ENCODE peak calls at places on chromosomes 7 and 10, in six cellular contexts. C is mucosa of descending colon, A is thoracic aorta, D is cardiac fibroblast, Y is stomach, X is HL-60. L is an unnamed sample.

GRCh38 chr7:20063645-20064044 is 153.5 kb downstream of the MACC1 start:
- DNase-seq in X (no peak), A (no peak), C (no peak), Y (no peak), D (no peak), L (no peak)

GRCh38 chr7:151157645-151158329 is 9.7 kb downstream of the GBX1 start:
- DNase-seq in Y (no peak), A (no peak), D (no peak), C (no peak), X (no peak), L (no peak)

GRCh38 chr10:86483664-86484063 is 37.9 kb downstream of the WAPL start:
- DNase-seq in Y (no peak), A (no peak), C (no peak), X (no peak), D (no peak), L (no peak)

GRCh38 chr7:148110097-148110868 is 480.3 kb upstream of the C7orf33 start:
- DNase-seq in X (no peak), A (no peak), C (no peak), Y (peak; percentile 35), D (peak; percentile 1), L (no peak)

GRCh38 chr10:69629897-69630650 is at the start of gene FAM241B:
- DNase-seq in C (peak; percentile 85), D (peak; percentile 20), X (no peak), A (no peak), Y (peak; percentile 80), L (no peak)

GRCh38 chr7:108313086-108313485 is 143.2 kb downstream of the NRCAM start:
- DNase-seq in Y (no peak), X (no peak), C (no peak), A (no peak), D (no peak), L (no peak)

GRCh38 chr7:77450054-77450453 is 33.9 kb upstream of the GSAP start:
- DNase-seq in C (no peak), X (no peak), Y (no peak), A (no peak), D (no peak), L (no peak)

GRCh38 chr7:40922316-40922670 is 780.6 kb downstream of the INHBA start:
- DNase-seq in C (no peak), X (no peak), A (no peak), Y (no peak), D (peak; percentile 31), L (no peak)

GRCh38 chr10:4653160-4653559 is 172.8 kb upstream of the AKR1E2 start:
- DNase-seq in A (no peak), Y (no peak), C (no peak), X (no peak), D (no peak), L (no peak)

GRCh38 chr10:129581836-129582235 is 114.8 kb downstream of the MGMT start:
- DNase-seq in C (no peak), D (no peak), X (no peak), Y (no peak), A (no peak), L (no peak)

GRCh38 chr10:93566435-93567276 is at the start of gene FFAR4:
- DNase-seq in C (peak; percentile 81), X (peak; percentile 80), A (no peak), Y (peak; percentile 50), D (peak; percentile 3), L (no peak)

GRCh38 chr10:102460836-102461186 is 9.5 kb upstream of the C10orf95 start:
- DNase-seq in Y (no peak), X (no peak), C (no peak), D (no peak), A (no peak), L (no peak)

GRCh38 chr7:128882134-128882533 is 19.5 kb downstream of the ATP6V1F start:
- DNase-seq in C (peak; percentile 15), D (no peak), X (no peak), Y (no peak), A (no peak), L (no peak)

GRCh38 chr10:79608505-79609375 is 2.0 kb upstream of the SFTPA1 start:
- DNase-seq in Y (no peak), C (no peak), A (no peak), D (peak; percentile 24), X (peak; percentile 43), L (no peak)

GRCh38 chr10:132065491-132066105 is at the start of gene JAKMIP3:
- DNase-seq in A (no peak), C (no peak), Y (peak; percentile 35), X (no peak), D (peak; percentile 90), L (no peak)

GRCh38 chr7:112421666-112422486 is 28.4 kb upstream of the IFRD1 start:
- DNase-seq in Y (no peak), X (peak; percentile 86), A (no peak), C (no peak), D (peak; percentile 43), L (no peak)

GRCh38 chr10:112842832-112843360 is 107.2 kb upstream of the TCF7L2 start:
- DNase-seq in A (no peak), C (no peak), D (peak; percentile 25), Y (no peak), X (no peak), L (no peak)

GRCh38 chr7:131605280-131605878 is 49.0 kb upstream of the PODXL start:
- DNase-seq in D (peak; percentile 18), X (no peak), Y (no peak), A (no peak), C (no peak), L (no peak)

GRCh38 chr7:15326044-15326644 is 235.7 kb downstream of the AGMO start:
- DNase-seq in D (peak; percentile 54), Y (no peak), A (no peak), C (no peak), X (no peak), L (no peak)

GRCh38 chr10:69358148-69358795 is 58.4 kb downstream of the TACR2 start:
- DNase-seq in A (no peak), D (no peak), C (no peak), X (no peak), Y (no peak), L (no peak)

GRCh38 chr7:28181921-28182517 is 1.4 kb upstream of the JAZF1 start:
- DNase-seq in Y (no peak), X (no peak), D (no peak), A (no peak), C (no peak), L (no peak)

GRCh38 chr10:61822781-61823230 is 78.7 kb upstream of the ARID5B start:
- DNase-seq in C (no peak), X (no peak), D (no peak), Y (no peak), A (no peak), L (no peak)

GRCh38 chr7:18520450-18521235 is 25.1 kb downstream of the HDAC9 start:
- DNase-seq in X (no peak), Y (no peak), D (peak; percentile 48), C (no peak), A (no peak), L (no peak)

DNA sequence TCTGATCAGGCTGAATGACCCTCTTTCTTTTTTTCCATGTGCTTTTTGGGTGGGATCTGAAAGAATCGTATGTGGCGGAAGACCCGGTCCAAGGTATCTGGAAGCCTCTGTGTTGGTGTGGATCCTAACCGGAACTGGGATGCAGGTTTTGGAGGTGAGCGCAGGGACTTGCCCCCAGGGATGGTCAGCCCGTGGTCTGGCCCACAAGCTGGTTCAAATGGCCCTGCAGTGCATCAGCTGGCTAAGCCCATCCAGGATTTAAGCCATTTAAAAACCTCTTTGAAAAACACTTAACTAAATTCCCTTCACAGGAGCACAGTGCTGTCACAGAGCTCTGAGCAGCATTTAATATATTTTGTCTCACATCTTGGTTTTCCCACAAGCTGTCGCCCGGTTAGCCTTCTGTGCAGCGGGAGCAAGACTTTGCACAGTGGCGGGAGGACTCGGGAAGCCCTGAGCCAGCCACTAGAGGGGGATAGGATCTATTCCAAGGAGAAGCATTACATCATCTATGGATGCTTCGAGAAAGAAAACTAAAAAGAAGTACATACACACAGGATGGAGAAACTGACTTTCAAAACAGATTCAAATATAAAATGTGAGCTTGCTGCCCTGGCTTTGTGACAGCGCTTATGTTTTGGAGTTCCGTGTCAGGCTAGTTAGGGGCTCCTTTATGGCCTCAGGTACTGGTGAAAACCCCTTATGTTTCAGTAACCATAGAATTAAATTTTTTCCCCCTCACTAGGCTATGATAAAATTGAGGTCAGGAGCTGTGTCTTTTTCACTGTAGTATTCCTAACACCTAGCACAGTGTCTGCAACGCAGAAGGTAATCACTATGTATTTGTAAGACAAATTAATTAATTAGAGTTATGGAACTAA is 11.3 kb downstream of the CPA2 start:
- DNase-seq in X (no peak), C (no peak), A (no peak), D (peak; percentile 85), Y (peak; percentile 49), L (no peak)
- TF ChIP-seq CTCF in X (no peak), C (peak; percentile 19), A (peak; percentile 65), D (peak; percentile 69), Y (peak; percentile 50), L (no peak)

DNA sequence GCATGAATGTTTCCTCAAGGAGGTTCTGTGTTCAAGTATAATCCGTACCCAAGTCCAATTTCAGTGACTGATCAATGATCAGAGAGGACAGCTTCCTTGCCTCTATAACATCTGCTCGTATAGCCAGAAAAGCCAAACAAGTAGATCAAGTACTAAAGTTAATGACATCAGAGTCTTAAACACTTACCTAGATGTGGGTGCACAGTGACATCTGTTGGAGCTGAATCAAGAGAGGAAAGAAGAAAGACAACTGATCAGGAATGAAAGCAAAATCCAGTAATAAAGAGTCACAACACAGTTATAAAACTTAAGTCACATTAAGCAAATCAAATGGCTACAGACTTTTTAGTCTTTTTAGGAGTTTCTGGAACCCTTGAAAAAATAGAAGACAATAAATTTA is 236.5 kb downstream of the RELN start:
- DNase-seq in D (no peak), C (no peak), X (no peak), Y (no peak), A (no peak), L (no peak)
- TF ChIP-seq CTCF in D (peak; percentile 7), C (no peak), X (no peak), Y (no peak), A (no peak), L (no peak)

DNA sequence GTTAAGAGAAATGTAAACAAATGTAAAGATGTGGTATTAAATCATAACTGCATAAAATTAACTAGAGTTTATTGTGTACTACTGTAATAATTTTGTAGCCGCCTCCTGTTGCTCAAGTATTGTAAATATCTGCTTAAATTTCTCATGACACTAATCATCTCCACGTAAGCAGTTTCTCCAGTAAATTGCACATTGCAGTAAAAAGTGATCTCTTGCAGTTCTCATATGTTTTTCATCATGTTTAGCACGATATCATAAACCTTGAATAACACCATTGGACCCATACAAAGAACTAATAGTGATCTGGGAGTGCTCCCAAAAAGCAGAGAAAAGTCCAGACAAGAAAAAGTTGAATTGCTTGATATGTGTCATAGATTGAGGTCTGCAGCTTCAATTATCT is 15.4 kb downstream of the LIPA start:
- DNase-seq in Y (no peak), C (no peak), D (no peak), A (no peak), X (no peak), L (no peak)
- TF ChIP-seq CTCF in Y (no peak), C (no peak), D (no peak), A (no peak), X (no peak), L (no peak)

DNA sequence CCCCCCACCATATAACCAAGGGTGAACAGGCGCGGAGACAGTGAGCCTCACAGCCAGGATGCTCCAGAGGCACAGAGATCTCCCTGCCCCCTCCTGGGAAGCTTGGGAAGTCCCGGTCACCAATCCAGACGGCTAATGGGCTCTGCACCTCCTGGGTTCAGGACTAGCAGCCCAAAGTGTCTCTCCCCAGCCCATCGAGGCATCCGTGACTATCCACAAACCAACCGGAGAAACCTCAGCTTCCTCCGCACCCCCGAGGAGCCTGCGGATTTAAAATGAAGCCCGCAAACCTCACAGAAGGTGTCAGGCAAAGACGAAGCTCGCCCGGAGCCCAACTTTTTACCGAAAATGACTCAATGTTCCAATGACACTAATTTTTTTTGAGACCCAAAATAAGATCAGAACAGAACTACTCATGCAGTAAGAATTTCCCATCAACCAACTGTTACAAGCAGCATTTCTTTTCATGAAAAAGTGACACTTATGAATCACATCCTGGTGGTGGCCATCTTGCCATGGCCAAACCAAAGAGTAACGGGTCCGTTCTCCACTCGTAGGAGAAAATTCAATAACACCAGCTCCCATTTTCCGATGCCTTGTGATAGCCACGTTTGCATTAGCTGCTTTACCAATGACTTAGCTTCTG is 6.0 kb downstream of the PDGFA start:
- DNase-seq in A (no peak), D (peak; percentile 22), X (no peak), Y (no peak), C (no peak), L (no peak)
- TF ChIP-seq CTCF in A (no peak), D (no peak), X (no peak), Y (no peak), C (no peak), L (no peak)

L was measured in CD14-positive monocyte.